ENCODE peak calls at places on chromosomes 13 and 19, in four cellular contexts. B is cardiac muscle cell, P is esophagus squamous epithelium, L is HCT116. A is an unnamed sample.

GRCh38 chr13:113864303-113864890 is 521 bp upstream of the GAS6 start:
- DNase-seq in L (no peak), P (no peak), B (peak; percentile 11), A (no peak)

GRCh38 chr13:111531505-111531904 is 211.1 kb downstream of the TEX29 start:
- DNase-seq in B (peak; percentile 2), P (no peak), L (peak; percentile 6), A (no peak)

GRCh38 chr13:31898383-31899071 is 133.0 kb upstream of the FRY start:
- DNase-seq in P (no peak), B (no peak), L (no peak), A (peak; percentile 3)

GRCh38 chr13:20006206-20006605 is 47.7 kb downstream of the ZMYM2 start:
- DNase-seq in L (no peak), P (no peak), B (no peak), A (no peak)

GRCh38 chr19:46955114-46955812 is 64.4 kb upstream of the NPAS1 start:
- DNase-seq in L (no peak), B (peak; percentile 51), P (no peak), A (peak; percentile 19)

GRCh38 chr13:37869756-37870488 is at the start of gene TRPC4:
- DNase-seq in P (no peak), L (no peak), B (peak; percentile 83), A (peak; percentile 1)

GRCh38 chr19:13212759-13213330 is 62.6 kb downstream of the IER2 start:
- DNase-seq in B (peak; percentile 67), P (no peak), L (peak; percentile 56), A (peak; percentile 58)

GRCh38 chr13:48511621-48512232 is 21.2 kb downstream of the RCBTB2 start:
- DNase-seq in P (no peak), B (no peak), L (no peak), A (no peak)

GRCh38 chr13:30111810-30112209 is 195.5 kb downstream of the KATNAL1 start:
- DNase-seq in B (no peak), L (no peak), P (no peak), A (no peak)

GRCh38 chr13:41458187-41458938 is 1.0 kb downstream of the RGCC start:
- DNase-seq in B (peak; percentile 18), L (no peak), P (peak; percentile 12), A (peak; percentile 63)

GRCh38 chr19:50333235-50333736 is 4.1 kb upstream of the KCNC3 start:
- DNase-seq in P (peak; percentile 52), L (peak; percentile 88), B (peak; percentile 92), A (peak; percentile 90)

GRCh38 chr19:16015805-16016173 is 60.5 kb upstream of the TPM4 start:
- DNase-seq in P (no peak), B (no peak), L (no peak), A (no peak)

GRCh38 chr13:103883152-103883551 is 816.9 kb upstream of the SLC10A2 start:
- DNase-seq in P (no peak), B (peak; percentile 95), L (peak; percentile 90), A (no peak)

GRCh38 chr13:34114581-34114980 is 296.6 kb downstream of the RFC3 start:
- DNase-seq in B (no peak), P (no peak), L (no peak), A (no peak)

GRCh38 chr19:38559428-38560401 is 58.0 kb downstream of the MAP4K1 start:
- DNase-seq in B (no peak), P (no peak), L (no peak), A (peak; percentile 63)

GRCh38 chr19:8252922-8253589 is 43.9 kb downstream of the CERS4 start:
- DNase-seq in B (peak; percentile 86), L (peak; percentile 51), P (peak; percentile 25), A (peak; percentile 67)

GRCh38 chr19:3852614-3853254 is 16.1 kb downstream of the ZFR2 start:
- DNase-seq in P (no peak), B (peak; percentile 84), L (peak; percentile 79), A (no peak)

GRCh38 chr19:45515081-45515624 is 7.9 kb downstream of the VASP start:
- DNase-seq in B (no peak), P (no peak), L (no peak), A (no peak)

GRCh38 chr13:41568990-41569387 is 111.6 kb downstream of the RGCC start:
- DNase-seq in B (peak; percentile 71), L (no peak), P (no peak), A (no peak)

GRCh38 chr13:25447396-25447795 is 75.6 kb downstream of the ATP8A2 start:
- DNase-seq in L (no peak), P (no peak), B (no peak), A (no peak)

GRCh38 chr13:77918391-77919261 is at the start of gene EDNRB:
- DNase-seq in P (no peak), B (peak; percentile 52), L (no peak), A (no peak)

GRCh38 chr19:4776436-4777205 is 14.9 kb upstream of the FEM1A start:
- DNase-seq in P (no peak), L (no peak), B (no peak), A (no peak)

GRCh38 chr19:41859213-41859617 is 840 bp upstream of the RPS19 start:
- DNase-seq in P (no peak), B (no peak), L (no peak), A (no peak)

GRCh38 chr13:48483589-48483988 is 49.3 kb downstream of the RCBTB2 start:
- DNase-seq in P (no peak), B (no peak), L (no peak), A (no peak)

GRCh38 chr13:110211046-110211445 is 95.9 kb downstream of the COL4A1 start:
- DNase-seq in P (no peak), L (no peak), B (no peak), A (no peak)

GRCh38 chr19:43934055-43934984 is 762 bp downstream of the ZNF45 start:
- DNase-seq in P (no peak), L (no peak), B (peak; percentile 6), A (no peak)

DNA sequence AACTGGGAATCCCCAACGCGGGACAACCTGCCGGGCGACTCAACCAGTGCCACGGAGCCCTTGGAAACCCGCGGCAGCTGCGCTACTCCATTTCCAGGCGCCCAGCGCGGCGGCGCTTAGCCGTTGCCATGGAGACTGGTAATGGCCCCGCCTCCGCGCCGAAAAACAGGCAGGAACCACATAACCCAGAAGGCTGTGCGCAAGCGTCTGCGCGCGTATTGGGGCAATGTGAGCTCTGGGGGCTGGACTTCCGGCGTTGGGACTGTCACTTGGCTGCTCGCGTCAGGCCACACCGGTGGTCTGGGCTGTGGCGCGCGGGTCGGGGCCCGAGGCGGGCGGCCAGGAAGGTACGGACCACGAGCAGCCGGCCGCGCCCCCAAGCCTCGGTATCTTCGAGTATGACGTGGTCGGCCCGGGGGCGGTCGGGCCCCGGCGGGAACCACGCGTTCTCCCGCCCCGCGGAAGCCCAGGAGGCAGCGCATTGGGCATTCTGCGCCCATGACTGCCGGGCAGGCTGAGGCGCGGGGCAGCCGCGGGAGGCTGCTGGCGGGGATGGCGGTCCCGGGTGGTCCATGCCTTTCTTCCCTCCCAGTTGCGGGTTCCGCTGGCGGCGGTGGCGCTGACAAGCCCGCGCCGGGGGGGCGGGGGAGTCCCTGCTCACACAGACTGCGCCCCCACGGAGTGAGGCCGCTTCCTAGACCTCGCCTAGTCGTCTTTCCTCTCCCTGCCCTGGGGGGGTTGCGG is at the start of gene ZNF324B:
- DNase-seq in L (peak; percentile 90), P (peak; percentile 82), B (peak; percentile 95), A (peak; percentile 96)
- H3K27ac ChIP-seq in L (peak within 1 kb of the TSS; percentile 66), P (peak within 1 kb of the TSS; percentile 66), B (no peak within 1 kb of the TSS), A (peak within 1 kb of the TSS; percentile 78)

DNA sequence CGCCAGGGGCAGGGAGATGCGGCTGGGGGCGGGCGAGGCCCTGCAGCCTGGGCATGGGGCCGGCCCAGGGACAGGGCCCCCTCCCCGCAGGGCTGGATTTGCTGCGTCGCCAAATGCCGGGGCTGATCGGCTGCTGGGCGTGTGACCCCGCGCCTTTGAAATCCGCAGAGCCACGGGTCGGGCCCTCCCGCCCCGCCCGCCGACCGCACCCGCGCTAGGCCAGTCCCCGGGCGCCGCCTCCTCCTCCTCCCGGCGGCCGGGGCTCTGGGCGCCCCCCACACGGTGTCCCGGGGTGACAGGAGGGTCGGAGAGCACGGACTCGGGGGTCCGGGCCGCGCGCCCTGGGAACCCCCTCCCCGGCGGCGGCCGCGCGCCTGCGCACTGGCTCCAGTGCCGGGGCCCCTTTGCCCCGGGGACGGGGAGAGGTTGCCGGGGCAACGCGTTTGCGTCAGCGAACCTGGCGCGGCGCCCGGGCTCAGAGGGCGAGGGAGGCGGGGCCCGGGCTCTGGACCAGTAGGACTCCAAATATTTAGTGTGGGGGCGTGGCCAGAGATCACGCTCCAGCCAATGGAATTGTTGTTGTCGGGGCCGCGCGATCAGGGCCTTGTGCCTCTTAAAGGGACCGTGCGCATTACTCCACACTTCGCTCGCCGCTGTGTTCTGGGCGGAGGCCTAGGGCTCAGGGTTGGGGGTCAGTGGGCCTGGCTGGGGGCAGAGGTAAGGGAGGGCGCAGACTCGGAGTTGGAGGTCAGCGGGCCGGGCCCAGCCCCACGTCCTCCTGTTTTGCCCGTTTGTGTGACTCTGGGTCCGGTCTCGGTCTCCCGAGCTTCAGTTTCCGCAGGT is 10.3 kb upstream of the MKNK2 start:
- DNase-seq in B (peak; percentile 99), P (peak; percentile 97), L (peak; percentile 93), A (peak; percentile 99)
- H3K4me1 ChIP-seq in B (peaks cover 26% of the 10 kb centered on the region), P (peaks cover 86% of the 10 kb centered on the region), L (peaks cover 78% of the 10 kb centered on the region), A (peaks cover 57% of the 10 kb centered on the region)

GRCh38 chr13:45604892-45605291 is 10.6 kb downstream of the ERICH6B start:
- DNase-seq in B (no peak), P (no peak), L (no peak), A (no peak)

GRCh38 chr13:45607931-45608330 is 7.6 kb downstream of the ERICH6B start:
- DNase-seq in P (no peak), B (no peak), L (no peak), A (no peak)

GRCh38 chr13:45601680-45602079 is 13.9 kb downstream of the ERICH6B start:
- DNase-seq in P (no peak), B (no peak), L (no peak), A (no peak)

GRCh38 chr13:45602183-45602582 is 13.4 kb downstream of the ERICH6B start:
- DNase-seq in P (no peak), B (peak; percentile 40), L (no peak), A (no peak)

GRCh38 chr13:45603338-45603737 is 12.2 kb downstream of the ERICH6B start:
- DNase-seq in L (no peak), P (no peak), B (no peak), A (no peak)
- H3K4me3 ChIP-seq in L (no peak overlapping the region), P (no peak overlapping the region), B (no peak overlapping the region), A (no peak overlapping the region)

DNA sequence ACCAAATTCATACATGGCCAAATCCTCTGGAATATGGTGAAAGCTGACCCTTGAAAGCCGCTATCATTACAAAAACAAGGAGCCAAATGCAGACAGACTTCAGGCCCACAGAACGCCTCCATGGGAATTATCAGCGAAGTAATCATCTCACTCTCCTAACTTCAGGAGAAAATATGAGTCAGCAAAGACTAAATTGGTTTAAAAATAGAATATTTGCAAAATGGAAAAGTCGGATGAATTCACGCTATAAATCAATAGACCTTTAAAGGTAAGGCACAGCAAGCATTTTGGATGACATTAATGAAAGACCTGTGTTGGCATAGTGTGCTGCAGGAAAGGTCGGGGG is 5.3 kb downstream of the SACS start:
- DNase-seq in L (no peak), B (peak; percentile 59), P (no peak), A (no peak)
- H3K27ac ChIP-seq in L (no peak overlapping the region), B (peak overlapping the region; percentile 62), P (peak overlapping the region; percentile 83), A (no peak overlapping the region)